ENCODE peak calls at places on chromosomes 13 and 19, in five cellular contexts. M, O, R, V and N are unnamed samples.
A peak's percentile ranks its signal among the peaks of the same experiment; 100 is the strongest.

GRCh38 chr13:60654405-60654804 is 257.4 kb downstream of the TDRD3 start:
- DNase-seq in M (peak; percentile 73), O (no peak), R (peak; percentile 53), V (no peak), N (peak; percentile 67)

GRCh38 chr13:24502567-24503375 is 9.8 kb downstream of the PARP4 start:
- DNase-seq in M (no peak), O (peak; percentile 38), R (peak; percentile 87), V (no peak), N (no peak)

GRCh38 chr19:15836345-15836594 is 20.8 kb upstream of the OR10H1 start:
- DNase-seq in M (no peak), O (no peak), R (no peak), V (no peak), N (peak; percentile 59)

GRCh38 chr13:104571161-104571889 is 1505.1 kb upstream of the SLC10A2 start:
- DNase-seq in M (no peak), O (peak; percentile 28), R (peak; percentile 61), V (peak; percentile 67), N (peak; percentile 86)

GRCh38 chr19:16587031-16588023 is 15.1 kb upstream of the SLC35E1 start:
- DNase-seq in M (no peak), O (no peak), R (no peak), V (peak; percentile 44), N (no peak)

GRCh38 chr19:4803736-4804695 is 12.5 kb downstream of the FEM1A start:
- DNase-seq in M (peak; percentile 54), O (peak; percentile 60), R (no peak), V (peak; percentile 54), N (no peak)

GRCh38 chr13:99967884-99968520 is 3.6 kb downstream of the ZIC5 start:
- DNase-seq in M (no peak), O (no peak), R (no peak), V (no peak), N (no peak)

GRCh38 chr19:3224346-3225325 is at the start of gene CELF5:
- DNase-seq in M (no peak), O (peak; percentile 54), R (peak; percentile 15), V (no peak), N (no peak)

GRCh38 chr13:51534075-51534817 is 50.0 kb upstream of the WDFY2 start:
- DNase-seq in M (no peak), O (peak; percentile 28), R (peak; percentile 16), V (no peak), N (peak; percentile 69)

GRCh38 chr13:27396252-27396846 is 28.1 kb upstream of the GTF3A start:
- DNase-seq in M (no peak), O (no peak), R (peak; percentile 75), V (no peak), N (no peak)

GRCh38 chr13:114017028-114017630 is 43.3 kb upstream of the C13orf46 start:
- DNase-seq in M (no peak), O (peak; percentile 16), R (no peak), V (no peak), N (no peak)

GRCh38 chr13:64158910-64159309 is 2743.3 kb upstream of the PCDH20 start:
- DNase-seq in M (no peak), O (no peak), R (no peak), V (no peak), N (no peak)

GRCh38 chr19:51320258-51320657 is 8.8 kb downstream of the IGLON5 start:
- DNase-seq in M (no peak), O (no peak), R (no peak), V (no peak), N (no peak)

GRCh38 chr13:32496574-32497160 is 41.9 kb downstream of the N4BP2L2 start:
- DNase-seq in M (no peak), O (no peak), R (no peak), V (no peak), N (no peak)

GRCh38 chr13:100044936-100045335 is 44.0 kb upstream of the PCCA start:
- DNase-seq in M (no peak), O (no peak), R (no peak), V (no peak), N (no peak)

GRCh38 chr13:62251734-62252133 is 836.1 kb upstream of the PCDH20 start:
- DNase-seq in M (no peak), O (no peak), R (no peak), V (no peak), N (no peak)

GRCh38 chr19:14516048-14516534 is 2.1 kb downstream of the DNAJB1 start:
- DNase-seq in M (peak; percentile 69), O (no peak), R (peak; percentile 44), V (no peak), N (no peak)

GRCh38 chr19:1355974-1356865 is 27.5 kb upstream of the NDUFS7 start:
- DNase-seq in M (peak; percentile 88), O (no peak), R (peak; percentile 70), V (no peak), N (no peak)

GRCh38 chr13:49690133-49690989 is 925 bp downstream of the EBPL start:
- DNase-seq in M (peak; percentile 82), O (no peak), R (peak; percentile 23), V (no peak), N (no peak)

GRCh38 chr13:27168870-27169525 is 2.6 kb downstream of the USP12 start:
- DNase-seq in M (no peak), O (no peak), R (peak; percentile 57), V (no peak), N (no peak)

GRCh38 chr19:33736158-33736557 is 60.5 kb upstream of the KCTD15 start:
- DNase-seq in M (no peak), O (no peak), R (no peak), V (no peak), N (no peak)

GRCh38 chr13:47117268-47117667 is 220.4 kb upstream of the HTR2A start:
- DNase-seq in M (no peak), O (no peak), R (no peak), V (no peak), N (no peak)

GRCh38 chr19:54179921-54180452 is 7.0 kb upstream of the TMC4 start:
- DNase-seq in M (no peak), O (no peak), R (peak; percentile 81), V (no peak), N (no peak)

GRCh38 chr19:54470991-54471782 is 1.9 kb downstream of the CDC42EP5 start:
- DNase-seq in M (no peak), O (peak; percentile 24), R (peak; percentile 58), V (no peak), N (no peak)

GRCh38 chr13:109166807-109167206 is 537.4 kb downstream of the MYO16 start:
- DNase-seq in M (no peak), O (no peak), R (no peak), V (no peak), N (no peak)

GRCh38 chr13:64054306-64054705 is 2638.7 kb upstream of the PCDH20 start:
- DNase-seq in M (no peak), O (no peak), R (no peak), V (no peak), N (no peak)

GRCh38 chr19:43564800-43565199 is 10.5 kb downstream of the XRCC1 start:
- DNase-seq in M (no peak), O (no peak), R (no peak), V (no peak), N (no peak)

GRCh38 chr19:18771328-18772242 is 19.5 kb downstream of the COMP start:
- DNase-seq in M (no peak), O (no peak), R (no peak), V (no peak), N (no peak)

GRCh38 chr13:99871249-99871898 is 100.2 kb downstream of the ZIC5 start:
- DNase-seq in M (no peak), O (no peak), R (no peak), V (no peak), N (no peak)

GRCh38 chr13:70255406-70255991 is 147.2 kb upstream of the KLHL1 start:
- DNase-seq in M (no peak), O (no peak), R (no peak), V (no peak), N (no peak)

GRCh38 chr19:56316728-56317127 is 2.1 kb upstream of the ZSCAN5A start:
- DNase-seq in M (no peak), O (no peak), R (no peak), V (no peak), N (no peak)

GRCh38 chr19:56324425-56324824 is 9.8 kb upstream of the ZSCAN5A start:
- DNase-seq in M (no peak), O (no peak), R (no peak), V (no peak), N (no peak)

GRCh38 chr19:56317749-56318148 is 3.1 kb upstream of the ZSCAN5A start:
- DNase-seq in M (no peak), O (no peak), R (no peak), V (no peak), N (no peak)

GRCh38 chr19:56321254-56321980 is 6.8 kb upstream of the ZSCAN5A start:
- DNase-seq in M (no peak), O (no peak), R (no peak), V (no peak), N (no peak)

GRCh38 chr19:56321981-56322558 is 7.4 kb upstream of the ZSCAN5A start:
- DNase-seq in M (no peak), O (no peak), R (no peak), V (no peak), N (no peak)
- H3K27ac ChIP-seq in M (no peak overlapping the region), O (no peak overlapping the region), R (peak overlapping the region; percentile 41), V (peak overlapping the region; percentile 44), N (peak overlapping the region; percentile 56)

DNA sequence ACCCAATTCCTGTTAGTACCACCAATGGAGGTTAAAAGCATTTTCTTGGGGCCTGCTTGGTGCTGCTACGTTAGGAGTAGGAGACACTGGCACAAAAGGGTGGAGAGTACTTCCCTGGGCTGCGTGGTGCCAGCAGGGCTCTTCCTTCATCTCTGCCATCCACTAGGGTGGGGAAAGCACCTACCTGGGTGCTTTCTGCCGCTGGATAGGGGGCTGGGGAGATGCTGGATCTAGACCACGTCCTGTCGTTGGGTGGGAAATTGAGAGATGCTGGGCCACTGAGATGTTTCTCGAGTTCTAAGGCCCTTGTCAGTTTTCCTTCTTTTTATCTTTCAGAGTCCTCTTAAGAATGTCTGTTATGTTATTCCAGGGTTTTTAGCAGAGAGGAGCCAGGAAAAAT is 6.7 kb upstream of the FCGBP start:
- DNase-seq in M (no peak), O (no peak), R (no peak), V (no peak), N (no peak)
- H3K4me3 ChIP-seq in M (no peak overlapping the region), O (no peak overlapping the region), R (no peak overlapping the region), V (no peak overlapping the region), N (no peak overlapping the region)

GRCh38 chr19:31351212-31352193 is 2.3 kb upstream of the TSHZ3 start:
- DNase-seq in M (no peak), O (peak; percentile 39), R (peak; percentile 19), V (no peak), N (no peak)
- H3K27ac ChIP-seq in M (peak overlapping the region; percentile 68), O (peak overlapping the region; percentile 30), R (peak overlapping the region; percentile 71), V (peak overlapping the region; percentile 55), N (peak overlapping the region; percentile 57)

GRCh38 chr19:45676851-45677263 is 8.8 kb downstream of the GIPR start:
- DNase-seq in M (no peak), O (no peak), R (peak; percentile 24), V (peak; percentile 33), N (no peak)
- H3K4me3 ChIP-seq in M (no peak overlapping the region), O (peak overlapping the region; percentile 43), R (peak overlapping the region; percentile 39), V (peak overlapping the region; percentile 19), N (peak overlapping the region; percentile 29)